ENCODE peak calls at places on chromosomes 5 and 9, in six cellular contexts. One of them, this sample, is unnamed.

GRCh38 chr5:96117863-96118651 is 156.4 kb upstream of the ELL2 start:
- DNase-seq in IMR-90: peak
- DNase-seq in mesendoderm: no peak
- DNase-seq in trophoblast cell: no peak
- DNase-seq in H1: no peak
- DNase-seq in neuronal stem cell: no peak
- DNase-seq in this sample: peak

GRCh38 chr9:109520475-109521132 is 22.5 kb upstream of the PTPN3 start:
- DNase-seq in IMR-90: peak
- DNase-seq in trophoblast cell: peak
- DNase-seq in mesendoderm: peak
- DNase-seq in neuronal stem cell: peak
- DNase-seq in H1: peak
- DNase-seq in this sample: peak

GRCh38 chr5:43300112-43300511 is 13.1 kb downstream of the HMGCS1 start:
- DNase-seq in IMR-90: no peak
- DNase-seq in neuronal stem cell: no peak
- DNase-seq in trophoblast cell: no peak
- DNase-seq in mesendoderm: no peak
- DNase-seq in H1: no peak
- DNase-seq in this sample: no peak

GRCh38 chr5:120657083-120657482 is 193.0 kb downstream of the PRR16 start:
- DNase-seq in IMR-90: no peak
- DNase-seq in H1: no peak
- DNase-seq in neuronal stem cell: no peak
- DNase-seq in trophoblast cell: no peak
- DNase-seq in mesendoderm: peak
- DNase-seq in this sample: peak

GRCh38 chr9:10704720-10705119 is 91.9 kb upstream of the PTPRD start:
- DNase-seq in IMR-90: no peak
- DNase-seq in trophoblast cell: no peak
- DNase-seq in mesendoderm: peak
- DNase-seq in neuronal stem cell: no peak
- DNase-seq in H1: no peak
- DNase-seq in this sample: peak

GRCh38 chr5:181248277-181248676 is 4.6 kb upstream of the RACK1 start:
- DNase-seq in mesendoderm: no peak
- DNase-seq in neuronal stem cell: no peak
- DNase-seq in H1: no peak
- DNase-seq in trophoblast cell: no peak
- DNase-seq in IMR-90: no peak
- DNase-seq in this sample: no peak

GRCh38 chr5:103474671-103475070 is 87.9 kb downstream of the NUDT12 start:
- DNase-seq in trophoblast cell: no peak
- DNase-seq in mesendoderm: no peak
- DNase-seq in IMR-90: no peak
- DNase-seq in H1: no peak
- DNase-seq in neuronal stem cell: no peak
- DNase-seq in this sample: no peak

GRCh38 chr9:71072587-71072986 is 48.8 kb downstream of the TRPM3 start:
- DNase-seq in IMR-90: no peak
- DNase-seq in H1: no peak
- DNase-seq in trophoblast cell: no peak
- DNase-seq in neuronal stem cell: no peak
- DNase-seq in mesendoderm: no peak
- DNase-seq in this sample: no peak

GRCh38 chr5:93018461-93018860 is 562.6 kb downstream of the NR2F1-AS1 start:
- DNase-seq in trophoblast cell: no peak
- DNase-seq in mesendoderm: peak
- DNase-seq in neuronal stem cell: no peak
- DNase-seq in H1: no peak
- DNase-seq in IMR-90: peak
- DNase-seq in this sample: peak

GRCh38 chr5:56669534-56670483 is 145.5 kb upstream of the MAP3K1 start:
- DNase-seq in neuronal stem cell: no peak
- DNase-seq in mesendoderm: no peak
- DNase-seq in trophoblast cell: no peak
- DNase-seq in IMR-90: peak
- DNase-seq in H1: peak
- DNase-seq in this sample: peak

GRCh38 chr9:2015581-2016410 is 649 bp downstream of the SMARCA2 start:
- DNase-seq in IMR-90: peak
- DNase-seq in H1: peak
- DNase-seq in mesendoderm: peak
- DNase-seq in neuronal stem cell: peak
- DNase-seq in trophoblast cell: peak
- DNase-seq in this sample: peak

GRCh38 chr9:132798817-132799790 is 79.0 kb downstream of the AK8 start:
- DNase-seq in mesendoderm: no peak
- DNase-seq in neuronal stem cell: no peak
- DNase-seq in IMR-90: no peak
- DNase-seq in trophoblast cell: no peak
- DNase-seq in H1: no peak
- DNase-seq in this sample: peak

GRCh38 chr5:91382530-91383026 is 539 bp downstream of the ARRDC3 start:
- DNase-seq in mesendoderm: peak
- DNase-seq in IMR-90: peak
- DNase-seq in H1: no peak
- DNase-seq in trophoblast cell: peak
- DNase-seq in neuronal stem cell: peak
- DNase-seq in this sample: peak
- H4K8ac ChIP-seq in mesendoderm: no peak
- H4K8ac ChIP-seq in IMR-90: peak
- H4K8ac ChIP-seq in H1: no peak
- H4K8ac ChIP-seq in trophoblast cell: no peak
- H4K8ac ChIP-seq in neuronal stem cell: no peak
- H4K8ac ChIP-seq in this sample: no peak

GRCh38 chr5:94285984-94286383 is 332.4 kb downstream of the KIAA0825 start:
- DNase-seq in IMR-90: no peak
- DNase-seq in neuronal stem cell: no peak
- DNase-seq in mesendoderm: peak
- DNase-seq in trophoblast cell: no peak
- DNase-seq in H1: no peak
- DNase-seq in this sample: no peak

GRCh38 chr5:94283093-94283492 is 335.3 kb downstream of the KIAA0825 start:
- DNase-seq in trophoblast cell: no peak
- DNase-seq in mesendoderm: no peak
- DNase-seq in neuronal stem cell: no peak
- DNase-seq in H1: no peak
- DNase-seq in IMR-90: no peak
- DNase-seq in this sample: no peak

GRCh38 chr5:94288937-94289336 is 329.5 kb downstream of the KIAA0825 start:
- DNase-seq in H1: no peak
- DNase-seq in mesendoderm: no peak
- DNase-seq in neuronal stem cell: no peak
- DNase-seq in trophoblast cell: no peak
- DNase-seq in IMR-90: peak
- DNase-seq in this sample: no peak
- H3K4me3 ChIP-seq in H1: no peak
- H3K4me3 ChIP-seq in mesendoderm: no peak
- H3K4me3 ChIP-seq in neuronal stem cell: no peak
- H3K4me3 ChIP-seq in trophoblast cell: no peak
- H3K4me3 ChIP-seq in IMR-90: no peak
- H3K4me3 ChIP-seq in this sample: no peak

DNA sequence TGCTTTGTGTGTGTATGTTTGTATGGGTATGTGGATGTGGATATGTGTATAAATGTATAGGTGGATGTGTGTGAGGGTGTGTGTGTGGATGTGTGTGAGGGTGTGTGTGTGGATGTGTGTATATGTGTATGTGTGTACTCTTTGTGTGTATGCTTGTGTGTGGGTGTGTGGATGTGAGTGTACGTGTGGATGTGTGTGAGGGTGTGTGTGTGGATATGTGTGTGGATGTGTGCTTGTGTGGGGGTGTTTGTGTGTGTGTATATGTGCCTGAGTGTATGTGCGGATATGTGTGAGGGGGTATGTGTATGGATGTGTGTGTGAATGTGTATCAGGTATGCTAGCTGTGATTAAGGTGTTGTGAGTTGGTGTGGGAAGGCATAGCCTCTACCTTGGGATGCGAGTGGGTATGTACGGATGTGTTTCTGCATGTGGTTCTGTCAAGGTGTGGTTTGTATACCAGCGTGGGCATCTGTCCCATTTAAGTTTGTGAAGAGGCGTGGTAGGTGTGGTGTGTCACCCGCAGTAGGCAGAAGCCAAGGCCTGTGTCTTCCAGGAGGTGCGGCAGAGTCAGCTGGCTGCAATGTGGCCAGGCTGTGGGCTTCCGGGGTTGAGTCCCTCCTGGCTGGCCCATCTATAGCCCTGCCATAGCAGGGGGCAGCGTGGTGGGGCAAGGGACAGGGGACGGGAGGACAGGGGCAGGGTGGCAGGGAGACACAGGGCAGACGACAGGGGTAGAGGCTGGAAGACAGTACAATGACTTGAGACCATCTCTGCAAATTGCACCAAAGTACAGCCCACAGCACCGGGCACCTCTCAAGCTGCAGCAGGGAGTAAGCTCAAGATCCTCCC is 155.9 kb downstream of the DAB2IP start:
- DNase-seq in IMR-90: no peak
- DNase-seq in H1: peak
- DNase-seq in mesendoderm: no peak
- DNase-seq in neuronal stem cell: no peak
- DNase-seq in trophoblast cell: no peak
- DNase-seq in this sample: no peak
- H4K8ac ChIP-seq in IMR-90: no peak
- H4K8ac ChIP-seq in H1: no peak
- H4K8ac ChIP-seq in mesendoderm: no peak
- H4K8ac ChIP-seq in neuronal stem cell: no peak
- H4K8ac ChIP-seq in trophoblast cell: no peak
- H4K8ac ChIP-seq in this sample: no peak

DNA sequence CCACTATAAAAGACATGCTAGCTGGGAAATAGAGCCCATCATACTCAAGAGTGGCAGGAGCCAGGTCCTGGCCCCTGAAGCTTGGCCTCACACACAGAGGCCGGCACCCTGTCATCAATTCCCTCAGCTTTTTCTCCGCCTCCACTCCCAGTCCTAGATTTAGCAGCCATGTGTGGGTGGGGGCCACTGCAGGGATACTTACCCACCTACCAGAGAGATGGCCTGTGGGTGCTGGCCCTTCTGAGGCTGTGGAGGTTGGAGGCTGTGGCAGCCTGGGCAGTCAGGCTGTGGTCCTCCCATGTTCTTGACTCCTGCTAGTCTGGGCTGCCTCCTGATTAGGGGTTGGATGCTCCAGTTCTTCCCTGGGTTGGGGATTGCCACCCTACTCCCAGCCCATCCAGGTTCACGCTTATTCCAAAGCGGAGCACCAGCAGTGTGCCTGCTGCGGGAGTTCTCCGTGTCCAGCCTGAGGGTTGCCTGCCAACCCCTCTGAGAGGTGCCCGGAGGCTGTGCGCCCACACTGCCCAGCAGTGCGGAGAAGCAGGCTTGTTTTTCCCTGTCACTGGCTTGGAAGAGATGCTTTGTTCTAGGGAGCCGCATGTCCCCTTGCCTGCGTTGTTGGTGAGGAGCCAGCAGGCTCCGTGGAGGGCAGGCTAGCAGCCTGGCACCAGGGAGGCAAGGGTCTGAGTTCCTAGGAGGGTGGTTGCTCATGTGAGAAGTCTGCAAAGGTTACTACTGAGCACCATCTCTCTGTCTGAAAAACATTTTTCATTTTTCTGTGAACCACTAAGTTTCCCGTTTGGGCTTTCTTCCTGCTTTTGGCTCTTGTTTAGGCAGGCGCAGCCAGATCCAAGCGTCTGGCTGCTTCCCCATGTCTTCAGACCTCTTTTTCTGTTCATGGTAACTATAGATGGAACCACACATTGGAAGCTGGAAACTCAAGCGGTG is 7.5 kb downstream of the SLC22A5 start:
- DNase-seq in IMR-90: no peak
- DNase-seq in trophoblast cell: no peak
- DNase-seq in neuronal stem cell: no peak
- DNase-seq in H1: no peak
- DNase-seq in mesendoderm: no peak
- DNase-seq in this sample: no peak
- H3K4me3 ChIP-seq in IMR-90: no peak
- H3K4me3 ChIP-seq in trophoblast cell: no peak
- H3K4me3 ChIP-seq in neuronal stem cell: no peak
- H3K4me3 ChIP-seq in H1: no peak
- H3K4me3 ChIP-seq in mesendoderm: no peak
- H3K4me3 ChIP-seq in this sample: no peak

GRCh38 chr5:126881821-126882220 is 104.9 kb downstream of the LMNB1 start:
- DNase-seq in mesendoderm: no peak
- DNase-seq in neuronal stem cell: no peak
- DNase-seq in H1: no peak
- DNase-seq in IMR-90: no peak
- DNase-seq in trophoblast cell: no peak
- DNase-seq in this sample: no peak
- H4K8ac ChIP-seq in mesendoderm: no peak
- H4K8ac ChIP-seq in neuronal stem cell: no peak
- H4K8ac ChIP-seq in H1: no peak
- H4K8ac ChIP-seq in IMR-90: no peak
- H4K8ac ChIP-seq in trophoblast cell: no peak
- H4K8ac ChIP-seq in this sample: no peak

DNA sequence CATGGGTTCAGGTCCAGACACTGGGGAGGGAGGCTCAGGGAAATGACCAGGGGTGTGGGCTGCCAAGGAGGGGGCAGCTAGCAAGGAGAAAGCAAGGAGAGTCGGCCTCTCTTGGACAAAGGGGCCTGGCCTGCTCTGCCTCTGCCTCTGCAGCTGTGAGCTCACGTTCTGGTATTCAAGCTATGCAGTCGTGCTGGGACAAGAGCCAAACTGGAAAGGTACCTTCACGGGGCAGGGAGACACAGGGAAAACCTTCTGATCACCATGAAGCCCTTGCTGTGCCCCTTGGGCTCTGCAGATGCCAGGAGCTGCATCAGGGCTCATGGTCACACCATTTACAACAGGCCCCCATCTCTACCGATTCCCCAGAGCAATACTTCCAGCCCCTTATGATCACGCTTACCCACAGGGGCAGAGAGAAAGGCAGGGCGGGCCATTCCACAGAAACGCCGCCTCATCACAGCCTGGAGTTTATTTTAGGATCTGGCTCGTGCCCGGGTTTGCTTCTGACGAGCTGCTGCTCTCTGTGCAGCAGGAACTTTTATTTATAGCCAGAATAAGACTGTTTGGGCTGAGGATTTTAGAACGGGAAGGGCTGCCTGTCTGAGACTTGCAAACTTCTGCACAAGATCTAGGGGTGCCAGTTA is 63.3 kb downstream of the PRRT1B start:
- DNase-seq in IMR-90: peak
- DNase-seq in mesendoderm: peak
- DNase-seq in trophoblast cell: peak
- DNase-seq in neuronal stem cell: peak
- DNase-seq in H1: peak
- DNase-seq in this sample: peak
- H3K4me3 ChIP-seq in IMR-90: peak
- H3K4me3 ChIP-seq in mesendoderm: no peak
- H3K4me3 ChIP-seq in trophoblast cell: no peak
- H3K4me3 ChIP-seq in neuronal stem cell: no peak
- H3K4me3 ChIP-seq in H1: no peak
- H3K4me3 ChIP-seq in this sample: no peak